ENCODE peak calls at places on chromosomes 11 and 22, in ten cellular contexts. P is hypothalamus; N is CD8-positive, alpha-beta memory T cell; E is AG09309; F is WTC11; T is fibroblast of lung; W is stimulated activated CD4-positive, alpha-beta T cell treated with anti-CD3 and anti-CD28 coated beads, Interleukin-2, amount 100 ng/mL, for 4 hours; X is kidney; V is germinal center; A is dermis blood vessel endothelial cell. C is an unnamed sample.

GRCh38 chr11:126082251-126083109 is 19.8 kb upstream of the CDON start:
- DNase-seq in V (no peak), X (no peak), F (peak), N (no peak), P (peak), W (no peak), T (no peak), A (no peak), E (no peak), C (no peak)

GRCh38 chr11:65210361-65210731 is 28.6 kb downstream of the CAPN1 start:
- DNase-seq in T (no peak), V (no peak), W (no peak), F (no peak), A (no peak), X (no peak), P (no peak), N (no peak), E (no peak), C (no peak)

GRCh38 chr11:114263510-114264170 is 32.6 kb upstream of the NNMT start:
- DNase-seq in A (no peak), V (no peak), T (no peak), W (no peak), X (no peak), P (no peak), F (no peak), N (no peak), E (no peak), C (no peak)

GRCh38 chr11:70339066-70339465 is 59.3 kb upstream of the CTTN start:
- DNase-seq in E (no peak), W (no peak), A (no peak), N (no peak), F (no peak), T (no peak), X (no peak), V (no peak), P (no peak), C (no peak)

GRCh38 chr11:34075178-34075820 is 23.8 kb downstream of the CAPRIN1 start:
- DNase-seq in F (no peak), W (no peak), P (no peak), V (no peak), T (peak), E (peak), A (peak), N (no peak), X (no peak), C (no peak)

GRCh38 chr11:13336246-13336873 is 58.8 kb downstream of the BMAL1 start:
- DNase-seq in V (no peak), A (no peak), X (no peak), E (no peak), N (no peak), W (no peak), F (no peak), P (no peak), T (peak), C (no peak)

GRCh38 chr11:128453444-128454336 is 133.7 kb downstream of the ETS1 start:
- DNase-seq in P (no peak), T (peak), E (peak), N (no peak), W (no peak), X (peak), V (no peak), F (no peak), A (peak), C (no peak)

GRCh38 chr11:111155021-111155420 is 90.5 kb upstream of the POU2AF2 start:
- DNase-seq in A (no peak), P (no peak), W (no peak), E (no peak), T (peak), N (no peak), X (no peak), V (no peak), F (no peak), C (no peak)

GRCh38 chr22:27610863-27611786 is 190.4 kb downstream of the MN1 start:
- DNase-seq in V (no peak), N (no peak), X (no peak), W (no peak), P (no peak), T (no peak), F (no peak), A (no peak), E (no peak), C (no peak)

GRCh38 chr22:31272522-31273446 is 19.5 kb downstream of the PIK3IP1 start:
- DNase-seq in V (peak), X (no peak), W (peak), E (no peak), A (peak), N (peak), F (peak), P (peak), T (peak), C (peak)

GRCh38 chr22:38314140-38314991 is 2.9 kb downstream of the CSNK1E start:
- DNase-seq in E (no peak), V (peak), T (peak), N (no peak), P (no peak), X (no peak), A (peak), F (no peak), W (no peak), C (no peak)

GRCh38 chr11:47415091-47415854 is 6.9 kb downstream of the SLC39A13 start:
- DNase-seq in X (peak), F (no peak), N (no peak), E (no peak), P (no peak), V (no peak), A (no peak), T (no peak), W (no peak), C (no peak)

GRCh38 chr22:19853879-19854777 is 546 bp downstream of the GNB1L start:
- DNase-seq in T (no peak), N (peak), E (no peak), A (no peak), F (peak), W (no peak), P (no peak), X (peak), V (peak), C (peak)

GRCh38 chr22:27620367-27621154 is 181.0 kb downstream of the MN1 start:
- DNase-seq in X (no peak), E (no peak), A (no peak), N (no peak), F (no peak), T (no peak), W (no peak), P (no peak), V (no peak), C (no peak)

GRCh38 chr11:76617553-76618265 is 52.8 kb downstream of the LRRC32 start:
- DNase-seq in V (no peak), W (no peak), P (no peak), T (peak), E (no peak), F (no peak), N (no peak), A (no peak), X (no peak), C (no peak)

GRCh38 chr11:58900479-58901420 is 38.5 kb upstream of the GLYATL1 start:
- DNase-seq in V (peak), T (peak), F (peak), N (no peak), P (peak), W (no peak), A (peak), E (peak), X (no peak), C (peak)

GRCh38 chr22:33321466-33321865 is 263.3 kb upstream of the SYN3 start:
- DNase-seq in F (no peak), E (no peak), A (no peak), P (no peak), X (no peak), W (no peak), T (no peak), V (no peak), N (no peak), C (no peak)

GRCh38 chr11:95432714-95433503 is 201.9 kb upstream of the SESN3 start:
- DNase-seq in N (no peak), W (no peak), X (no peak), A (peak), E (no peak), F (no peak), V (no peak), P (no peak), T (no peak), C (no peak)

GRCh38 chr11:40842750-40843339 is 616.6 kb downstream of the LRRC4C start:
- DNase-seq in W (no peak), T (no peak), E (no peak), X (no peak), F (no peak), V (no peak), N (no peak), A (no peak), P (no peak), C (no peak)

GRCh38 chr11:121777056-121777455 is 324.3 kb upstream of the SORL1-AS1 start:
- DNase-seq in N (no peak), F (no peak), T (peak), X (no peak), E (no peak), P (no peak), V (no peak), W (no peak), A (no peak), C (no peak)

GRCh38 chr11:105862736-105863367 is 159.2 kb downstream of the MSANTD4 start:
- DNase-seq in P (no peak), A (peak), X (no peak), E (peak), V (peak), T (peak), W (no peak), N (no peak), F (no peak), C (peak)

GRCh38 chr11:35617687-35618496 is at the start of gene FJX1:
- DNase-seq in A (peak), N (no peak), T (peak), W (peak), P (peak), V (peak), X (peak), F (peak), E (peak), C (peak)

GRCh38 chr11:117145393-117145761 is 1.3 kb downstream of the PAFAH1B2 start:
- DNase-seq in A (peak), W (no peak), E (no peak), T (peak), N (no peak), F (no peak), X (no peak), V (peak), P (no peak), C (peak)

GRCh38 chr11:62842171-62842717 is 2.9 kb upstream of the WDR74 start:
- DNase-seq in X (peak), E (no peak), W (peak), F (peak), V (peak), T (peak), P (peak), N (peak), A (no peak), C (no peak)

GRCh38 chr11:111631666-111632039 is 29.4 kb downstream of the SIK2 start:
- DNase-seq in V (no peak), E (peak), N (no peak), X (no peak), F (no peak), T (peak), W (no peak), A (peak), P (no peak), C (no peak)

GRCh38 chr11:60835472-60835871 is 6.4 kb upstream of the CCDC86 start:
- DNase-seq in F (no peak), E (no peak), T (no peak), P (no peak), N (no peak), X (no peak), W (no peak), V (no peak), A (peak), C (no peak)

GRCh38 chr11:77851513-77851912 is 30.6 kb downstream of the AAMDC start:
- DNase-seq in F (no peak), A (no peak), E (no peak), P (no peak), X (no peak), T (no peak), N (no peak), W (no peak), V (no peak), C (no peak)

GRCh38 chr11:7585816-7586215 is 72.0 kb downstream of the PPFIBP2 start:
- DNase-seq in T (no peak), E (no peak), N (no peak), V (no peak), P (no peak), F (no peak), W (no peak), A (no peak), X (no peak), C (no peak)

GRCh38 chr11:6336293-6336692 is 16.0 kb upstream of the CAVIN3 start:
- DNase-seq in A (no peak), E (no peak), V (no peak), X (no peak), T (no peak), P (no peak), N (no peak), W (no peak), F (no peak), C (no peak)

GRCh38 chr22:25027552-25027951 is 75.0 kb downstream of the KIAA1671 start:
- DNase-seq in E (no peak), F (no peak), V (no peak), W (no peak), T (no peak), X (no peak), P (no peak), N (no peak), A (no peak), C (no peak)

GRCh38 chr11:120182790-120183491 is 27.9 kb upstream of the OAF start:
- DNase-seq in A (peak), T (no peak), P (peak), E (no peak), F (peak), W (no peak), N (no peak), X (peak), V (no peak), C (no peak)

C was measured in GM13977.